ENCODE peak calls at places on chromosomes 4 and X, in ten cellular contexts. P is ecto neural progenitor cell; K is Jurkat, Clone E6-1; G is nephron progenitor cell; N is T-helper 2 cell; E is MM.1S; L is stimulated activated CD4-positive, alpha-beta T cell treated with anti-CD3 and anti-CD28 coated beads, Interleukin-2, amount 100 ng/mL, for 24 hours; W is H7; U is glomerular endothelial cell; Z is stimulated activated CD8-positive, alpha-beta memory T cell treated with anti-CD3 and anti-CD28 coated beads, Interleukin-4, amount 100 ng/mL, for 24 hours. D is an unnamed sample.

GRCh38 chrX:154779261-154779660 is 16.6 kb downstream of the DKC1 start:
- DNase-seq in P (no peak), L (no peak), N (no peak), E (no peak), K (no peak), Z (no peak), U (no peak), G (no peak), W (no peak), D (no peak)

GRCh38 chr4:88204882-88205281 is 46.4 kb upstream of the ABCG2 start:
- DNase-seq in E (no peak), W (no peak), P (no peak), L (no peak), K (no peak), U (peak; percentile 76), N (no peak), Z (no peak), G (no peak), D (no peak)

GRCh38 chr4:101074326-101074725 is 273.0 kb downstream of the PPP3CA start:
- DNase-seq in P (no peak), E (no peak), K (no peak), N (no peak), L (no peak), U (no peak), G (no peak), Z (no peak), W (no peak), D (no peak)

GRCh38 chr4:23373269-23373668 is 516.6 kb downstream of the PPARGC1A start:
- DNase-seq in E (no peak), W (no peak), L (peak; percentile 9), K (no peak), N (no peak), P (no peak), Z (no peak), U (no peak), G (no peak), D (no peak)

GRCh38 chr4:70788733-70789132 is 51.0 kb downstream of the GRSF1 start:
- DNase-seq in W (no peak), E (no peak), N (no peak), U (no peak), Z (no peak), L (no peak), G (no peak), P (no peak), K (no peak), D (no peak)

GRCh38 chr4:78379991-78380739 is 171.4 kb upstream of the ANXA3 start:
- DNase-seq in N (no peak), G (no peak), E (no peak), P (no peak), Z (no peak), K (no peak), W (no peak), L (no peak), U (no peak), D (no peak)

GRCh38 chrX:45801554-45801953 is 600.9 kb upstream of the DIPK2B start:
- DNase-seq in W (no peak), K (no peak), E (peak; percentile 44), G (no peak), U (no peak), P (no peak), N (no peak), Z (no peak), L (no peak), D (no peak)

GRCh38 chrX:71998836-71999509 is 88.3 kb downstream of the NHSL2 start:
- DNase-seq in L (peak; percentile 20), W (peak; percentile 51), K (no peak), U (no peak), N (no peak), G (peak; percentile 25), P (no peak), E (peak; percentile 52), Z (peak; percentile 18), D (no peak)

GRCh38 chr4:17721496-17722360 is 59.7 kb downstream of the FAM184B start:
- DNase-seq in K (no peak), W (no peak), E (no peak), L (no peak), Z (no peak), P (no peak), G (no peak), U (no peak), N (no peak), D (no peak)

GRCh38 chrX:115499112-115499805 is 61.7 kb upstream of the PLS3 start:
- DNase-seq in K (no peak), U (no peak), E (no peak), W (no peak), L (no peak), N (no peak), G (peak; percentile 4), Z (no peak), P (no peak), D (no peak)

GRCh38 chrX:19566359-19567141 is 51.2 kb upstream of the MAP3K15 start:
- DNase-seq in G (no peak), U (no peak), Z (no peak), P (no peak), E (peak; percentile 85), K (peak; percentile 26), W (no peak), N (no peak), L (no peak), D (no peak)

GRCh38 chr4:113958766-113959540 is 20.5 kb downstream of the ARSJ start:
- DNase-seq in E (no peak), N (no peak), Z (no peak), U (peak; percentile 97), W (no peak), K (no peak), L (no peak), P (no peak), G (no peak), D (no peak)

GRCh38 chrX:54534271-54534670 is 4.3 kb downstream of the GNL3L start:
- DNase-seq in E (no peak), L (no peak), Z (no peak), K (no peak), N (no peak), U (no peak), P (no peak), G (no peak), W (no peak), D (no peak)

GRCh38 chr4:75016472-75016871 is 83.6 kb downstream of the PARM1 start:
- DNase-seq in G (no peak), N (no peak), P (no peak), Z (no peak), W (no peak), K (no peak), E (no peak), U (no peak), L (no peak), D (no peak)

GRCh38 chrX:44705817-44706551 is 137.8 kb upstream of the DUSP21 start:
- DNase-seq in N (no peak), W (no peak), K (no peak), L (no peak), E (no peak), U (no peak), P (no peak), G (peak; percentile 5), Z (no peak), D (no peak)

D was measured in GM12891.